ENCODE peak calls at places on chromosomes 7 and 10, in seven cellular contexts. Z is tibial artery; S is CD8-positive, alpha-beta T cell; V is cardiac muscle cell; R is neural progenitor cell; X is osteoblast; A is right atrium auricular region. C is an unnamed sample.

GRCh38 chr7:47400001-47400400 is 181.9 kb downstream of the TNS3 start:
- DNase-seq in S (no peak), X (no peak), Z (no peak), V (no peak), R (no peak), A (no peak), C (no peak)

GRCh38 chr10:20855398-20856038 is 41.6 kb downstream of the NEBL start:
- DNase-seq in V (peak; percentile 65), A (no peak), Z (no peak), R (peak; percentile 18), X (peak; percentile 25), S (no peak), C (no peak)

GRCh38 chr10:88156341-88156740 is 292.9 kb downstream of the PTEN start:
- DNase-seq in Z (no peak), S (no peak), X (no peak), V (no peak), A (no peak), R (no peak), C (no peak)

GRCh38 chr10:113178771-113179170 is 228.7 kb downstream of the TCF7L2 start:
- DNase-seq in V (no peak), Z (no peak), R (no peak), A (no peak), X (no peak), S (no peak), C (no peak)

GRCh38 chr7:88758355-88759215 is 915 bp upstream of the ZNF804B start:
- DNase-seq in X (no peak), Z (no peak), A (no peak), R (peak; percentile 71), V (peak; percentile 22), S (no peak), C (no peak)

GRCh38 chr7:23743226-23743625 is 33.2 kb downstream of the STK31 start:
- DNase-seq in V (no peak), S (no peak), R (no peak), A (no peak), Z (no peak), X (no peak), C (no peak)

GRCh38 chr7:101699399-101699798 is 70.3 kb upstream of the MYL10 start:
- DNase-seq in S (no peak), Z (no peak), A (no peak), X (no peak), R (no peak), V (no peak), C (no peak)

GRCh38 chr10:62153191-62153590 is 115.5 kb downstream of the RTKN2 start:
- DNase-seq in V (peak; percentile 80), Z (no peak), S (no peak), A (no peak), R (no peak), X (no peak), C (no peak)

GRCh38 chr10:20596065-20596760 is 300.9 kb downstream of the NEBL start:
- DNase-seq in Z (no peak), A (no peak), X (peak; percentile 14), R (no peak), V (peak; percentile 19), S (no peak), C (no peak)

GRCh38 chr10:110279062-110279986 is 25.4 kb downstream of the SMNDC1 start:
- DNase-seq in R (peak; percentile 55), X (no peak), Z (no peak), S (peak; percentile 52), A (peak; percentile 75), V (peak; percentile 82), C (peak; percentile 25)

GRCh38 chr10:61389887-61390286 is 63.3 kb downstream of the TMEM26 start:
- DNase-seq in S (no peak), X (no peak), R (no peak), V (peak; percentile 6), Z (no peak), A (no peak), C (no peak)

GRCh38 chr7:150444674-150445365 is 5.6 kb upstream of the GIMAP8 start:
- DNase-seq in R (no peak), Z (no peak), S (no peak), V (no peak), X (no peak), A (no peak), C (no peak)

GRCh38 chr7:92636018-92636560 is 45.9 kb upstream of the FAM133B start:
- DNase-seq in Z (no peak), R (no peak), V (no peak), X (no peak), A (no peak), S (no peak), C (no peak)

GRCh38 chr10:78749898-78750297 is 318.9 kb upstream of the ZMIZ1 start:
- DNase-seq in X (no peak), A (no peak), S (no peak), V (no peak), R (no peak), Z (no peak), C (no peak)

GRCh38 chr10:5447071-5447470 is 34.7 kb downstream of the NET1 start:
- DNase-seq in A (no peak), X (no peak), V (peak; percentile 39), S (no peak), R (no peak), Z (no peak), C (no peak)

GRCh38 chr10:60990663-60991062 is 46.7 kb upstream of the RHOBTB1 start:
- DNase-seq in A (no peak), Z (no peak), R (no peak), X (no peak), S (no peak), V (no peak), C (no peak)

GRCh38 chr7:135925205-135925604 is 52.0 kb downstream of the MTPN start:
- DNase-seq in V (peak; percentile 44), Z (no peak), X (no peak), R (no peak), A (no peak), S (no peak), C (no peak)

GRCh38 chr7:81627565-81628287 is 142.1 kb downstream of the HGF start:
- DNase-seq in S (no peak), A (no peak), V (peak; percentile 69), X (no peak), R (no peak), Z (no peak), C (no peak)

GRCh38 chr10:49325916-49326783 is 27.2 kb downstream of the C10orf71 start:
- DNase-seq in X (no peak), A (peak; percentile 50), Z (no peak), S (no peak), R (no peak), V (no peak), C (no peak)

GRCh38 chr10:17029581-17030271 is 99.9 kb downstream of the CUBN start:
- DNase-seq in Z (peak; percentile 78), S (peak; percentile 77), X (peak; percentile 72), R (peak; percentile 59), A (peak; percentile 89), V (peak; percentile 92), C (peak; percentile 63)

GRCh38 chr7:149856-150636 is 42.3 kb upstream of the FAM20C start:
- DNase-seq in A (no peak), Z (peak; percentile 83), R (no peak), S (peak; percentile 25), V (no peak), X (peak; percentile 22), C (no peak)

DNA sequence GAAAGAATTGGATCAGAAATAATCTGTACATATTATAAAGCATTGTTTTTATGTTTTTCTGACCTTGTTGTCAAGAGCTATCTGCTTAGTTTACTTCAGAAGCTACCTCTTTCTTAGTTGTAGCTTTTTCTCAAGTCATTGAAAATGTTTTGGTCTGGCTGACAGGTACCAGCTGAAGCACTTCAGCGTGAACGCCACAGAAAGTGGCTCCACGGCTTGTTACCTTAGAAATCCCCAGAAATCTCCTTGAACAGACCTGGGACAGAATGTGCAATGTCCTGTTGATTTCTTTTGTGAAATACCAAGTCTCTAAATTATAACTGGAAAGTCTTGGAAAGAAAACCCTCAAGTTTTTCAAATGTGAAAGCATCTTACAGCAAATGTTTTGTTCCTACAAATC is 96.8 kb downstream of the ZMYND11 start:
- DNase-seq in V (no peak), A (no peak), S (no peak), R (no peak), Z (no peak), X (no peak), C (no peak)
- H3K27ac ChIP-seq in V (peak overlapping the region; percentile 3), A (no peak overlapping the region), S (no peak overlapping the region), R (no peak overlapping the region), Z (no peak overlapping the region), X (no peak overlapping the region), C (no peak overlapping the region)

DNA sequence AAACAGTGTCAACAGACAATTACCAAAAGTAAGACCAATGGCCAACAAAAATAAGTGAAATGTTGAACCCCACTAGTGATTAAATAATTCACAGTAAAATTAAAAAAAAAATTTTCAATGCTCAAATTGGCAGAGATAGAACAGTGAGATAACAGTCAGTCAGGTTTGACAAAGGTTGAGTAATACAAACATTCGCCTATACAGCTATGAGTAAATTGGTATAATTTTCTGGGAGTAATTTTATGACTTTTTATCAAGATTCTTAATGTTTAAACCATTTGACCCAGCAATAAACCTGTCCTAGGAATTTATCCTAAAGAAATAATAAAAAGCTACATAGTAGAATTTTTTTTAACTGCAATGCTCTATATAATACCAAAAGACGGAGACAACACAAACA is 64.9 kb upstream of the SHH start:
- DNase-seq in A (no peak), V (no peak), S (no peak), R (no peak), X (no peak), Z (no peak), C (no peak)
- H3K27ac ChIP-seq in A (no peak overlapping the region), V (no peak overlapping the region), S (no peak overlapping the region), R (no peak overlapping the region), X (no peak overlapping the region), Z (no peak overlapping the region), C (no peak overlapping the region)

DNA sequence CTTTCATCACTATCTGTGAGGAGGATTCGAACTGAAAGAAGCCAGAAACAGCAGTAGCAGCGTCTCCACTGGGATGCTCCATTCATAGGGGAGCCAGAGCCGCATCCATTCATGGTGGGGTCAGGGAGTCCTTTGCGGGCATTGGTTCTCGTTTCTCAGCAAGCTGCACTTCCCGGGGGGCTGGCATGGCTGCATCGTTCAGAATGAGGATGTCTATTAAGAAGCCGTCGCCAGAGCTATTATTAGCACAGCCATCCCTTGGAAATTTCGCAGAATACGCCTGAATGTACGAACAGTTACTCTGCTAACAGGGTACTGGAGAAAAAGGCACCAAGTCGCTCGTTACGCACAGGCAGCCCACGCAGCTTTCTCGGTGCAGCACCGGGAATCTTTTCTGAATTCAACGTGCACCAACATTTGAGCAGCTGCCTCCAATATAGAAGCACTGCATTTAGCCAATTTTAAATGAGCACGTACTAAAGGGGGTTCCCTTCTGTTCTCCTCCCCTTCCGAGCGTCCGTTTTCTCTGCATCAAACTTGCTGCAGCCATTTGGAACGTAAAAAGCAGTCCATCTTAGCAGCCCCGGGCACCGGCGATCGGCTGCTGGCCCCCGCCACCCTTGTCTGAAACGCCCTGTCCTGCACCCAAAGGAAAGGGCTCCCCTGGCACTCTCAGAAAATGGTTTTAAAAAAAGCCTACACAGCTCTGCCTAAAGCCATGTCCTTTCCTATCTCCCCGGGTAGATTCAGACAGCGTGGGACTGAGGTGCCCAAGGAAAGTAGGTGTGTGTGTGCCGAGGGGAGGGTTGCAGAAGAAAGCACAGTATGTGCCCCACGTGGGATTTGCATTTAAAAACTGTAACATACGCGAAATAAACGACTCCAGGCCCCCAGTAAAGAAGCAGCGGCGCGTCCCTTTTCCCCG is 304.1 kb downstream of the PRPF18 start:
- DNase-seq in V (peak; percentile 62), Z (peak; percentile 80), S (no peak), X (peak; percentile 86), R (peak; percentile 62), A (no peak), C (no peak)
- H3K27ac ChIP-seq in V (no peak overlapping the region), Z (peak overlapping the region; percentile 91), S (no peak overlapping the region), X (peak overlapping the region; percentile 80), R (no peak overlapping the region), A (peak overlapping the region; percentile 72), C (no peak overlapping the region)

DNA sequence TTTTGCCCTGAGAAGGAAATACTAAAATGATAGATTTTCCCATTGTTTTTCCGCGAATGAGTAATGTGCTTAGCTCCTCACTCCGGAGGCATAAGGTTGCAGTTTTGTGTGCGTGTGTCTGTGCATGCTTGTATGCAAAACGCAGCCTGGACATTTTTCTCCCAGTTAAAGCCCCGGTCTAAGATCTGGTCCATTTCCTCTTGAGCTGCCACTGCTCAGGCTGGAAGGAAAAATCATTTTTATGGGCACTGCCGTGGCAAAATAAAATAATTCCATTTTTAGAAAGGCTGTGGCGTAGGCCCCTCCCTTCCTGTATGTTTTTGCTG is 260.6 kb downstream of the WDR37 start:
- DNase-seq in S (no peak), R (no peak), Z (no peak), A (no peak), X (no peak), V (no peak), C (no peak)
- H3K27ac ChIP-seq in S (no peak overlapping the region), R (no peak overlapping the region), Z (peak overlapping the region; percentile 44), A (no peak overlapping the region), X (no peak overlapping the region), V (no peak overlapping the region), C (no peak overlapping the region)